ENCODE peak calls at places on chromosome 15, in four cellular contexts. I is astrocyte of the hippocampus, M is HS-5, J is H9. N is an unnamed sample.
A peak's percentile ranks its signal among the peaks of the same experiment; 100 is the strongest.

GRCh38 chr15:58473720-58474119 is 41.9 kb downstream of the LIPC start:
- DNase-seq in I (peak; percentile 89), M (peak; percentile 63), J (no peak), N (no peak)

GRCh38 chr15:40333922-40334492 is 6.7 kb downstream of the CCDC9B start:
- DNase-seq in I (peak; percentile 63), M (no peak), J (no peak), N (no peak)

GRCh38 chr15:41804920-41805666 is 22.8 kb upstream of the JMJD7 start:
- DNase-seq in I (no peak), M (no peak), J (no peak), N (no peak)

GRCh38 chr15:31162721-31163510 is 61.4 kb upstream of the TRPM1 start:
- DNase-seq in I (no peak), M (no peak), J (no peak), N (no peak)

GRCh38 chr15:86773766-86774165 is 694.1 kb downstream of the AGBL1 start:
- DNase-seq in I (no peak), M (no peak), J (no peak), N (no peak)

GRCh38 chr15:55289573-55290360 is at the start of gene RAB27A:
- DNase-seq in I (peak; percentile 87), M (no peak), J (peak; percentile 74), N (peak; percentile 71)

GRCh38 chr15:38389924-38390542 is 63.9 kb upstream of the FAM98B start:
- DNase-seq in I (peak; percentile 60), M (peak; percentile 33), J (peak; percentile 64), N (peak; percentile 50)

GRCh38 chr15:82952156-82953081 is at the start of gene HOMER2:
- DNase-seq in I (peak; percentile 71), M (no peak), J (peak; percentile 55), N (no peak)

GRCh38 chr15:58309993-58310928 is 121.5 kb upstream of the LIPC start:
- DNase-seq in I (no peak), M (no peak), J (no peak), N (no peak)

GRCh38 chr15:41984622-41985021 is 12.3 kb upstream of the EHD4 start:
- DNase-seq in I (no peak), M (no peak), J (no peak), N (no peak)

GRCh38 chr15:94186770-94187331 is 44.5 kb upstream of the MCTP2 start:
- DNase-seq in I (no peak), M (no peak), J (peak; percentile 32), N (no peak)

GRCh38 chr15:75109021-75109690 is 85.8 kb downstream of the PPCDC start:
- DNase-seq in I (no peak), M (no peak), J (no peak), N (no peak)

GRCh38 chr15:48331796-48332641 is 790 bp downstream of the DUT start:
- DNase-seq in I (peak; percentile 79), M (no peak), J (peak; percentile 62), N (peak; percentile 49)

GRCh38 chr15:75508741-75509532 is 57.4 kb upstream of the SIN3A start:
- DNase-seq in I (peak; percentile 64), M (no peak), J (no peak), N (peak; percentile 2)

GRCh38 chr15:93028632-93029612 is 60.1 kb downstream of the RGMA start:
- DNase-seq in I (peak; percentile 89), M (peak; percentile 67), J (no peak), N (no peak)

GRCh38 chr15:78932216-78932808 is 12.5 kb downstream of the CTSH start:
- DNase-seq in I (no peak), M (no peak), J (no peak), N (no peak)

GRCh38 chr15:95401586-95401985 is 928.9 kb upstream of the NR2F2 start:
- DNase-seq in I (no peak), M (no peak), J (no peak), N (no peak)

GRCh38 chr15:67836134-67836455 is 3.8 kb downstream of the RNU6-1 start:
- DNase-seq in I (peak; percentile 23), M (no peak), J (no peak), N (no peak)

GRCh38 chr15:71155534-71155933 is 40.3 kb downstream of the THSD4 start:
- DNase-seq in I (no peak), M (no peak), J (no peak), N (no peak)

GRCh38 chr15:39579487-39580116 is 1.3 kb upstream of the THBS1 start:
- DNase-seq in I (peak; percentile 95), M (peak; percentile 78), J (peak; percentile 90), N (no peak)

GRCh38 chr15:55766676-55767075 is 23.7 kb upstream of the PRTG start:
- DNase-seq in I (no peak), M (no peak), J (no peak), N (no peak)

GRCh38 chr15:35186346-35186745 is 101.3 kb upstream of the NANOGP8 start:
- DNase-seq in I (no peak), M (no peak), J (no peak), N (no peak)

GRCh38 chr15:69405110-69405509 is 9.0 kb upstream of the KIF23 start:
- DNase-seq in I (no peak), M (no peak), J (no peak), N (no peak)

GRCh38 chr15:101070502-101071273 is 151.5 kb downstream of the LRRK1 start:
- DNase-seq in I (peak; percentile 44), M (peak; percentile 66), J (no peak), N (no peak)

GRCh38 chr15:70763950-70764730 is 782 bp upstream of the UACA start:
- DNase-seq in I (no peak), M (no peak), J (no peak), N (no peak)

GRCh38 chr15:74442604-74443003 is 8.8 kb upstream of the SEMA7A start:
- DNase-seq in I (no peak), M (no peak), J (no peak), N (no peak)

GRCh38 chr15:49558924-49559323 is 61.7 kb downstream of the FAM227B start:
- DNase-seq in I (no peak), M (no peak), J (no peak), N (no peak)

GRCh38 chr15:85692873-85693272 is 101.9 kb downstream of the KLHL25 start:
- DNase-seq in I (no peak), M (no peak), J (no peak), N (peak; percentile 46)

GRCh38 chr15:33735637-33736247 is 232.6 kb upstream of the CHRM5 start:
- DNase-seq in I (peak; percentile 70), M (no peak), J (peak; percentile 41), N (no peak)

GRCh38 chr15:67824900-67825879 is at the start of gene SKOR1:
- DNase-seq in I (peak; percentile 76), M (no peak), J (peak; percentile 80), N (no peak)

GRCh38 chr15:100725121-100726069 is 123.0 kb downstream of the ASB7 start:
- DNase-seq in I (peak; percentile 72), M (peak; percentile 77), J (peak; percentile 22), N (no peak)

N was measured in effector memory CD8-positive, alpha-beta T cell.